ENCODE peak calls at places on chromosomes 7 and 10, in seven cellular contexts. O is upper lobe of left lung, I is cardiac muscle cell, V is type B pancreatic cell, Y is epithelial cell of proximal tubule, M is GM12865, Q is left ventricle myocardium inferior. L is an unnamed sample.

GRCh38 chr10:63711866-63712716 is 190.9 kb downstream of the REEP3 start:
- DNase-seq in O (peak), I (peak), V (no peak), Y (peak), M (no peak), Q (peak), L (no peak)

GRCh38 chr10:90967865-90968264 is 47.0 kb upstream of the ANKRD1 start:
- DNase-seq in O (no peak), I (no peak), V (no peak), Y (no peak), M (no peak), Q (no peak), L (no peak)

GRCh38 chr10:18582803-18583202 is 68.6 kb downstream of the NSUN6 start:
- DNase-seq in O (no peak), I (peak), V (no peak), Y (no peak), M (peak), Q (no peak), L (no peak)

GRCh38 chr10:12984165-12984747 is 17.3 kb downstream of the CCDC3 start:
- DNase-seq in O (no peak), I (peak), V (no peak), Y (no peak), M (no peak), Q (no peak), L (no peak)

GRCh38 chr10:123007558-123008378 is 827 bp downstream of the IKZF5 start:
- DNase-seq in O (peak), I (peak), V (no peak), Y (no peak), M (peak), Q (no peak), L (peak)

GRCh38 chr7:81776972-81777371 is 7.1 kb upstream of the HGF start:
- DNase-seq in O (no peak), I (no peak), V (no peak), Y (no peak), M (no peak), Q (no peak), L (no peak)

GRCh38 chr10:119803264-119803663 is 69.4 kb downstream of the MCMBP start:
- DNase-seq in O (no peak), I (peak), V (no peak), Y (no peak), M (no peak), Q (no peak), L (no peak)

GRCh38 chr10:22308390-22308789 is 7.8 kb upstream of the COMMD3 start:
- DNase-seq in O (no peak), I (peak), V (no peak), Y (no peak), M (peak), Q (no peak), L (peak)

GRCh38 chr10:51117794-51118193 is 43.5 kb downstream of the PRKG1 start:
- DNase-seq in O (no peak), I (no peak), V (no peak), Y (no peak), M (no peak), Q (no peak), L (no peak)

GRCh38 chr7:151926336-151926712 is 29.9 kb upstream of the GALNTL5 start:
- DNase-seq in O (no peak), I (no peak), V (peak), Y (no peak), M (no peak), Q (no peak), L (no peak)

GRCh38 chr7:114085592-114086490 is 167.0 kb upstream of the PPP1R3A start:
- DNase-seq in O (peak), I (peak), V (peak), Y (peak), M (peak), Q (peak), L (peak)

GRCh38 chr7:93622036-93622714 is 47.7 kb upstream of the CALCR start:
- DNase-seq in O (no peak), I (peak), V (no peak), Y (no peak), M (peak), Q (no peak), L (no peak)

GRCh38 chr10:66365686-66366085 is 560.1 kb upstream of the LRRTM3 start:
- DNase-seq in O (no peak), I (no peak), V (no peak), Y (no peak), M (no peak), Q (no peak), L (no peak)

GRCh38 chr7:69464035-69464434 is 134.2 kb upstream of the AUTS2 start:
- DNase-seq in O (no peak), I (no peak), V (no peak), Y (no peak), M (no peak), Q (no peak), L (no peak)

GRCh38 chr10:59649606-59650346 is 59.9 kb downstream of the SLC16A9 start:
- DNase-seq in O (no peak), I (no peak), V (no peak), Y (no peak), M (no peak), Q (no peak), L (no peak)

GRCh38 chr10:98276316-98276715 is 8.3 kb upstream of the LOXL4 start:
- DNase-seq in O (no peak), I (no peak), V (no peak), Y (no peak), M (no peak), Q (no peak), L (no peak)

GRCh38 chr7:50146692-50147091 is 53.6 kb upstream of the ZPBP start:
- DNase-seq in O (no peak), I (no peak), V (no peak), Y (no peak), M (peak), Q (no peak), L (no peak)

GRCh38 chr10:4215963-4216575 is 431.1 kb upstream of the KLF6 start:
- DNase-seq in O (no peak), I (no peak), V (no peak), Y (no peak), M (no peak), Q (no peak), L (no peak)

GRCh38 chr10:77188511-77188910 is 449.1 kb downstream of the KCNMA1 start:
- DNase-seq in O (no peak), I (no peak), V (no peak), Y (no peak), M (no peak), Q (no peak), L (no peak)

GRCh38 chr10:132706701-132707100 is 79.2 kb downstream of the NKX6-2 start:
- DNase-seq in O (no peak), I (no peak), V (peak), Y (no peak), M (no peak), Q (peak), L (no peak)

GRCh38 chr7:84701524-84702306 is 485.1 kb downstream of the SEMA3D start:
- DNase-seq in O (no peak), I (peak), V (no peak), Y (peak), M (no peak), Q (no peak), L (no peak)

GRCh38 chr10:89421018-89421476 is 6.7 kb downstream of the IFIT5 start:
- DNase-seq in O (peak), I (no peak), V (no peak), Y (no peak), M (no peak), Q (no peak), L (no peak)

GRCh38 chr10:109174526-109174925 is 748.8 kb downstream of the XPNPEP1 start:
- DNase-seq in O (no peak), I (no peak), V (no peak), Y (no peak), M (no peak), Q (no peak), L (no peak)

GRCh38 chr10:110017940-110018339 is 10.2 kb downstream of the ADD3 start:
- DNase-seq in O (no peak), I (peak), V (no peak), Y (no peak), M (no peak), Q (no peak), L (no peak)

GRCh38 chr10:2362331-2362730 is 625.0 kb upstream of the ADARB2 start:
- DNase-seq in O (no peak), I (no peak), V (no peak), Y (no peak), M (no peak), Q (no peak), L (no peak)

GRCh38 chr7:69749358-69749757 is 151.1 kb downstream of the AUTS2 start:
- DNase-seq in O (no peak), I (no peak), V (no peak), Y (no peak), M (no peak), Q (no peak), L (no peak)

GRCh38 chr7:1059200-1060091 is 15.1 kb downstream of the GPR146 start:
- DNase-seq in O (peak), I (peak), V (no peak), Y (no peak), M (peak), Q (no peak), L (no peak)

GRCh38 chr7:120792861-120793130 is 65.1 kb downstream of the TSPAN12 start:
- DNase-seq in O (no peak), I (no peak), V (no peak), Y (no peak), M (no peak), Q (no peak), L (no peak)

GRCh38 chr10:64091889-64092288 is 570.7 kb downstream of the REEP3 start:
- DNase-seq in O (no peak), I (peak), V (no peak), Y (no peak), M (peak), Q (no peak), L (no peak)

GRCh38 chr10:29132821-29133156 is 156.1 kb upstream of the LYZL1 start:
- DNase-seq in O (no peak), I (no peak), V (no peak), Y (no peak), M (no peak), Q (peak), L (no peak)

GRCh38 chr10:71575446-71575845 is 144.1 kb downstream of the C10orf105 start:
- DNase-seq in O (no peak), I (no peak), V (no peak), Y (no peak), M (no peak), Q (peak), L (no peak)

GRCh38 chr10:33116293-33116697 is 158.3 kb upstream of the ITGB1 start:
- DNase-seq in O (no peak), I (peak), V (no peak), Y (no peak), M (peak), Q (no peak), L (no peak)

GRCh38 chr10:104501864-104502579 is 139.1 kb upstream of the SORCS3 start:
- DNase-seq in O (no peak), I (no peak), V (no peak), Y (no peak), M (no peak), Q (no peak), L (no peak)

GRCh38 chr10:525565-526315 is 163.7 kb downstream of the DIP2C start:
- DNase-seq in O (peak), I (no peak), V (no peak), Y (no peak), M (no peak), Q (no peak), L (no peak)

GRCh38 chr10:83917519-83918506 is 221.5 kb upstream of the GHITM start:
- DNase-seq in O (no peak), I (peak), V (no peak), Y (no peak), M (peak), Q (peak), L (peak)
- TF ChIP-seq CTCF in O (no peak), I (peak), V (peak), Y (peak), M (peak), Q (peak), L (peak)

GRCh38 chr10:101227765-101228681 is 1.2 kb downstream of the LBX1 start:
- DNase-seq in O (no peak), I (no peak), V (no peak), Y (no peak), M (no peak), Q (no peak), L (no peak)
- TF ChIP-seq CTCF in O (no peak), I (no peak), V (peak), Y (no peak), M (no peak), Q (no peak), L (no peak)

GRCh38 chr10:49379596-49380410 is 16.1 kb downstream of the DRGX start:
- DNase-seq in O (no peak), I (no peak), V (no peak), Y (no peak), M (peak), Q (no peak), L (no peak)
- TF ChIP-seq CTCF in O (no peak), I (peak), V (peak), Y (peak), M (peak), Q (peak), L (no peak)

DNA sequence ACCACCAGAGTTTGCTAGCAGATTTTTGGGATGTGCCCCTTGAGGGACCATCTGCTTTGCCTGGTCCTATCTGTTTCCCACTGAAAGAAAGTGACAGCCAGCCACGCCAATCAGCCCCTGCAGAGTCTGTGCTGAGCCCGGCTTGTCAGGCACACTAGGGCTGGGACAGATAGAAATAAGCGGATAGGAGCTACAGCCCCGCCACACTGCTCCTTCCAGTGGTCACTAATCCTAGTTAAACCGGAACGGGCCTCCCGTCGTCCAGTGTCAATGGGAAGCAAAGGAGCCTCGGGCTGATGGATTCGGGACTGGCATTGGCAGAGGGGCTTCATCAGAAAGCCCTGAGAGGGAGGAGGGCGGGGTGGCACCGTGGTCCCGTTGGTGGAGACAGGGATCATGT is 161.8 kb upstream of the PRR15 start:
- DNase-seq in O (no peak), I (no peak), V (no peak), Y (no peak), M (no peak), Q (no peak), L (no peak)
- TF ChIP-seq CTCF in O (no peak), I (no peak), V (no peak), Y (no peak), M (no peak), Q (no peak), L (no peak)

GRCh38 chr7:5892498-5892897 is 6.0 kb upstream of the CCZ1 start:
- DNase-seq in O (no peak), I (no peak), V (no peak), Y (no peak), M (no peak), Q (no peak), L (no peak)
- TF ChIP-seq CTCF in O (no peak), I (no peak), V (no peak), Y (no peak), M (no peak), Q (no peak), L (no peak)

GRCh38 chr10:116825901-116826300 is 23.4 kb upstream of the ENO4 start:
- DNase-seq in O (no peak), I (no peak), V (no peak), Y (no peak), M (no peak), Q (no peak), L (no peak)

GRCh38 chr10:116828121-116828520 is 21.2 kb upstream of the ENO4 start:
- DNase-seq in O (no peak), I (no peak), V (no peak), Y (no peak), M (no peak), Q (no peak), L (no peak)

GRCh38 chr10:116829711-116830110 is 19.6 kb upstream of the ENO4 start:
- DNase-seq in O (no peak), I (no peak), V (no peak), Y (no peak), M (no peak), Q (no peak), L (no peak)

GRCh38 chr10:116826803-116827202 is 22.5 kb upstream of the ENO4 start:
- DNase-seq in O (no peak), I (no peak), V (no peak), Y (peak), M (no peak), Q (no peak), L (no peak)

DNA sequence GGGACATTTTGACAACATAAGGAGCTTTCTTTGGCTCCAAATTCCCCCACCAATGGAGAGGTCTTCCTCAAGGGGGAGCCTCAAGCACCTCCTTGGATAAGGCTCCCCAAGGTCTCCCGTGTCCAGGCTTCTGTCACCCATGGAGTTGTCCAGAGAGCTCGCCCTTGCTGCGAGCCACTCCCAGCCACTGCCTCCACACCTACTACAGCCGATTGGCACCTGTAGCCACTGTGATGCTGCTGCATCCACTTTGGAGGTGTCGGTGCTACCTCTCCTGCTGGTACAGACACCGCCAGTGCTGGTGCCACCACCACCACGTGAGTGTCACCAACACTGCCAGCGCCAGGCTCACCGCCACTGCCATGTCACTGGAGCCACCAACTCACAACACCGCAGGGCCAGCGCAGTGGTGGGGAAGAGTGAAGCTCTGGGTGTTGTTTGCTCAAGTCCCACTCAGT is 22.1 kb upstream of the ENO4 start:
- DNase-seq in O (no peak), I (no peak), V (no peak), Y (no peak), M (no peak), Q (no peak), L (no peak)
- TF ChIP-seq CTCF in O (no peak), I (no peak), V (no peak), Y (peak), M (no peak), Q (no peak), L (peak)

GRCh38 chr7:105267244-105267643 is 121.5 kb downstream of the SRPK2 start:
- DNase-seq in O (no peak), I (no peak), V (no peak), Y (no peak), M (no peak), Q (no peak), L (no peak)

GRCh38 chr7:105268511-105269392 is 120.0 kb downstream of the SRPK2 start:
- DNase-seq in O (no peak), I (peak), V (no peak), Y (peak), M (peak), Q (no peak), L (peak)

GRCh38 chr7:105270117-105270516 is 118.6 kb downstream of the SRPK2 start:
- DNase-seq in O (no peak), I (no peak), V (no peak), Y (no peak), M (no peak), Q (no peak), L (no peak)

GRCh38 chr7:105269397-105269796 is 119.3 kb downstream of the SRPK2 start:
- DNase-seq in O (no peak), I (no peak), V (no peak), Y (no peak), M (no peak), Q (no peak), L (no peak)

DNA sequence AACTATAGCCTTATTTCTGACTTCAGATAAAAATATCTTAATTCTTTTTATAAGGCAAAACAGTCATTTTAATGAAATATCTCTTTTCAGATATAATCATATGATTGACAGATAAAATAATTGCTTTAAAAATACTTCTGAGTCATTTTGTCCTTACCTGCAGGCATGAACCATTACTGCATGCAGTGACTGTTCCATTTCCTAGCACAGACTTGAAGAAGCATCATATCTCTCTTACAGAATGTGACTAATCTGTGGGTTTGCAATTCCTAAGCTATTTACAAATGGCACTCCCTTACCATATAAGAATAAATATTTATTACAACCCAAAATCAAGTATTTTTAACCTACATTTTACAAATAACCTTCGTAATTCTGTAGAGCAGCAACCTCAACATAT is 120.7 kb downstream of the SRPK2 start:
- DNase-seq in O (no peak), I (peak), V (no peak), Y (no peak), M (peak), Q (no peak), L (no peak)
- TF ChIP-seq CTCF in O (no peak), I (no peak), V (peak), Y (no peak), M (no peak), Q (peak), L (no peak)

GRCh38 chr7:79282882-79283602 is 170.4 kb downstream of the MAGI2 start:
- DNase-seq in O (no peak), I (peak), V (no peak), Y (no peak), M (no peak), Q (no peak), L (no peak)

GRCh38 chr7:79281406-79281805 is 172.1 kb downstream of the MAGI2 start:
- DNase-seq in O (no peak), I (peak), V (no peak), Y (no peak), M (no peak), Q (no peak), L (no peak)

GRCh38 chr7:79284226-79284625 is 169.2 kb downstream of the MAGI2 start:
- DNase-seq in O (no peak), I (no peak), V (no peak), Y (no peak), M (no peak), Q (no peak), L (no peak)

GRCh38 chr7:79286181-79286580 is 167.3 kb downstream of the MAGI2 start:
- DNase-seq in O (no peak), I (no peak), V (no peak), Y (no peak), M (no peak), Q (no peak), L (no peak)

DNA sequence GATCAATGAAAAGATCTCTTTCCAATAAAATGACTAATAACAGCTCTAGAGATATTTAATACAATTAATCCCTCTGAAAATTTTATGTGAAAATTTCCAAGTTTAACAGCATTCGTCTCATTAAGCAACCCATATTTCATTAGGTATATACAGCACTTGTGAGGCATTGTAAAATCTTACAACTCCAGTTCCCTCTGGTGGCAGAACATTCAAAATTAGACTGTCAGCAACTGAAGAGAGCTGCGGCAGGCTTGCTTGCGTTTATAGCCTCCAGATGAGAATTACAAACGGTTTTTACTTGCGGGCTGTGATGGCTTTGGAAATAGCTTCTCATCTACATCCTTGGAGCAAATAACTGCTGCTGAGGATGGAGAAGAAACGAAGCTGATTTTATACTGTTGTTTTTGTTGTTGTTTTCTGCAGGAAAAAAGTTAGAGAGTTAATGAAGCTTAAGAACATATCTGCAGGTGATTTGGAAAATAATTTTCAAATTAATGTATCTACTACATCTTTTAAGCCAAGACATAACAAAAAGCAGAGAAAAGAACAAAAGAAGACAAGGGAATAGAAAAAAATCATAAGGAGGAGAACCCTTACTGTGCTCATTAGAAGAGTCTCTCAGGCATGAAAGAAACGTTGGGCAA is 171.3 kb downstream of the MAGI2 start:
- DNase-seq in O (peak), I (peak), V (no peak), Y (no peak), M (no peak), Q (no peak), L (no peak)
- TF ChIP-seq CTCF in O (no peak), I (peak), V (peak), Y (peak), M (no peak), Q (peak), L (no peak)